ENCODE peak calls at places on chromosomes 2 and 18, in seven cellular contexts. P is fibroblast of the aortic adventitia; B is A549; K is left ventricle myocardium inferior; M is CD4-positive, alpha-beta T cell; N is neural progenitor cell; W is adrenal gland. V is an unnamed sample.

GRCh38 chr18:79949571-79950439 is 1.6 kb downstream of the SLC66A2 start:
- DNase-seq in K (peak; percentile 60), P (no peak), W (peak; percentile 36), B (no peak), N (no peak), M (no peak), V (peak; percentile 27)

GRCh38 chr2:127577503-127577902 is 42.0 kb downstream of the MYO7B start:
- DNase-seq in M (no peak), K (no peak), N (no peak), W (no peak), P (no peak), B (no peak), V (peak; percentile 58)

GRCh38 chr2:197926673-197927072 is 122.3 kb downstream of the PLCL1 start:
- DNase-seq in K (no peak), W (no peak), P (peak; percentile 52), M (no peak), B (no peak), N (no peak), V (no peak)

GRCh38 chr2:109619131-109619615 is 5.0 kb downstream of the SOWAHC start:
- DNase-seq in P (no peak), W (no peak), B (no peak), N (no peak), M (no peak), K (no peak), V (no peak)

GRCh38 chr18:68713791-68714190 is 1.1 kb downstream of the TMX3 start:
- DNase-seq in W (no peak), P (no peak), B (no peak), M (no peak), N (no peak), K (no peak), V (no peak)

GRCh38 chr2:115160523-115161521 is 718.4 kb downstream of the DPP10 start:
- DNase-seq in K (no peak), P (no peak), M (no peak), B (no peak), N (peak; percentile 80), W (peak; percentile 72), V (peak; percentile 76)

GRCh38 chr2:218387369-218388194 is 5.5 kb downstream of the SLC11A1 start:
- DNase-seq in P (peak; percentile 55), N (peak; percentile 79), K (no peak), M (no peak), B (peak; percentile 82), W (peak; percentile 76), V (no peak)

GRCh38 chr2:96685592-96686459 is 43.3 kb downstream of the FER1L5 start:
- DNase-seq in W (no peak), K (peak; percentile 30), N (peak; percentile 51), M (no peak), B (no peak), P (peak; percentile 11), V (no peak)

GRCh38 chr2:72572501-72572900 is 253.3 kb downstream of the EXOC6B start:
- DNase-seq in M (no peak), P (peak; percentile 86), N (no peak), B (peak; percentile 77), K (no peak), W (no peak), V (no peak)

GRCh38 chr2:78260861-78261260 is 738.7 kb upstream of the LRRTM4 start:
- DNase-seq in N (no peak), M (no peak), W (no peak), P (no peak), K (no peak), B (no peak), V (no peak)

GRCh38 chr2:230575640-230576324 is 136.9 kb upstream of the CAB39 start:
- DNase-seq in M (no peak), K (no peak), P (no peak), B (no peak), N (no peak), W (no peak), V (no peak)

GRCh38 chr2:239756392-239757153 is 268.6 kb downstream of the NDUFA10 start:
- DNase-seq in P (no peak), W (no peak), N (no peak), K (no peak), M (no peak), B (no peak), V (no peak)

GRCh38 chr18:65975536-65975935 is 224.7 kb downstream of the CDH7 start:
- DNase-seq in K (no peak), B (no peak), N (no peak), P (no peak), M (no peak), W (no peak), V (no peak)

GRCh38 chr2:23434721-23435121 is 49.7 kb downstream of the KLHL29 start:
- DNase-seq in N (no peak), W (peak; percentile 2), B (no peak), K (no peak), M (no peak), P (no peak), V (peak; percentile 48)

GRCh38 chr2:137056704-137057103 is 291.4 kb downstream of the THSD7B start:
- DNase-seq in K (no peak), N (no peak), P (no peak), M (no peak), W (no peak), B (no peak), V (no peak)

GRCh38 chr18:62990653-62991052 is 275.3 kb downstream of the PHLPP1 start:
- DNase-seq in B (no peak), W (no peak), M (no peak), N (no peak), P (no peak), K (no peak), V (no peak)

GRCh38 chr18:62991389-62991788 is 276.0 kb downstream of the PHLPP1 start:
- DNase-seq in M (no peak), N (no peak), P (no peak), K (no peak), W (no peak), B (no peak), V (no peak)

GRCh38 chr18:62992877-62993365 is 277.6 kb downstream of the PHLPP1 start:
- DNase-seq in B (no peak), W (no peak), M (no peak), K (no peak), P (no peak), N (no peak), V (no peak)

GRCh38 chr18:62989195-62989594 is 273.9 kb downstream of the PHLPP1 start:
- DNase-seq in P (no peak), N (no peak), K (no peak), W (no peak), M (no peak), B (no peak), V (no peak)

GRCh38 chr18:62991959-62992358 is 276.6 kb downstream of the PHLPP1 start:
- DNase-seq in P (no peak), K (no peak), B (no peak), N (no peak), M (no peak), W (no peak), V (no peak)
- TF ChIP-seq CTCF in P (no peak), K (no peak), B (no peak), N (no peak), M (no peak), W (no peak), V (no peak)

DNA sequence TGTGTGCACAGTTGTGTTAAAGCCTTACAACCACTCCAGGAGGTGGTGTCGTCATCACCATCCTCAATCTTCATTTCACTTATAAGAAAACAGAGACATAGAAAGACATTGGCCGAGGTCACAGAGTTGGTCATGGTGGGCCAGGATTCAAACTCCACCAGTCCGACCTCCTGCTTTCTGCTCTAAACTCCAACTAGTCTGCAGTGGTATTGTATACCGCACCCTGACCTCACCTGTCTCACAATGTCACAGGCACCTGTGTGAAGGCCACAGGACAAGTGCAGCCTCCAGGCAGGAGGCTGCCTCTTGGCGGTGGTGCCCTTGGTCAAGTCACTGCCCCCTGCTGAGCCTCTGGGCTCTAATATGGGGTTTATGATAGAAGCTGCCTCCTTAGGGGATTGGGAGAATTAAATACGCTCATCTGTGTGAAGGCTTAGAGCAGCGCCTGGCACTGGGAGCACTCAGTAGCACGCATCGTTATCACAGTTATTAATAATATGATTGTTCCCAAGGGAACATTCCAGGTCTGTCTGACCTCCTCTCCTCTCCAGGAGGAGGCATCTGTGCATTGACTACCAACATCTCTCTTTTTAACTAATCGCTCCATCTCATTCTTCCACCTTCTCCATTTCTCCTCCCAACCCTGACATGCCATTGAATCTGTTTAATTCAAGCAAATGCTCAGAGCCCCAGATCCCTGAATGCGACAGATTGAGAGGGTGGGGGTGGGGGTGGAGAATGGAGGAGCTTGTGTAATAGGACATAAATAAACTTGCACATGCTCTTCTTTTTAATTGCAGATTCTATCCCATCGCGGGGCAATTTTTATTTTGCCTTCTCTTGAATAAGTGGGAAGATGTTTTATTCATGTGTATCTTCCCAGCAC is 112.7 kb downstream of the MCFD2 start:
- DNase-seq in K (no peak), M (no peak), B (no peak), P (no peak), W (peak; percentile 3), N (no peak), V (peak; percentile 31)
- TF ChIP-seq CTCF in K (peak; percentile 48), M (no peak), B (no peak), P (no peak), W (no peak), N (no peak), V (no peak)

GRCh38 chr2:236947294-236947693 is 138.4 kb upstream of the COPS8 start:
- DNase-seq in M (no peak), K (no peak), P (no peak), N (no peak), W (no peak), B (no peak), V (peak; percentile 22)

GRCh38 chr2:236943841-236944513 is 141.7 kb upstream of the COPS8 start:
- DNase-seq in P (no peak), K (no peak), W (no peak), M (no peak), N (no peak), B (no peak), V (no peak)

GRCh38 chr2:236946871-236947270 is 138.8 kb upstream of the COPS8 start:
- DNase-seq in W (no peak), K (no peak), P (peak; percentile 66), M (no peak), N (no peak), B (no peak), V (no peak)

GRCh38 chr2:236944561-236944960 is 141.1 kb upstream of the COPS8 start:
- DNase-seq in B (no peak), K (no peak), P (no peak), W (no peak), M (no peak), N (no peak), V (no peak)

GRCh38 chr2:236945431-236946016 is 140.2 kb upstream of the COPS8 start:
- DNase-seq in P (no peak), M (no peak), W (no peak), B (no peak), N (no peak), K (no peak), V (peak; percentile 27)
- TF ChIP-seq CTCF in P (no peak), M (no peak), W (no peak), B (no peak), N (no peak), K (no peak), V (no peak)

DNA sequence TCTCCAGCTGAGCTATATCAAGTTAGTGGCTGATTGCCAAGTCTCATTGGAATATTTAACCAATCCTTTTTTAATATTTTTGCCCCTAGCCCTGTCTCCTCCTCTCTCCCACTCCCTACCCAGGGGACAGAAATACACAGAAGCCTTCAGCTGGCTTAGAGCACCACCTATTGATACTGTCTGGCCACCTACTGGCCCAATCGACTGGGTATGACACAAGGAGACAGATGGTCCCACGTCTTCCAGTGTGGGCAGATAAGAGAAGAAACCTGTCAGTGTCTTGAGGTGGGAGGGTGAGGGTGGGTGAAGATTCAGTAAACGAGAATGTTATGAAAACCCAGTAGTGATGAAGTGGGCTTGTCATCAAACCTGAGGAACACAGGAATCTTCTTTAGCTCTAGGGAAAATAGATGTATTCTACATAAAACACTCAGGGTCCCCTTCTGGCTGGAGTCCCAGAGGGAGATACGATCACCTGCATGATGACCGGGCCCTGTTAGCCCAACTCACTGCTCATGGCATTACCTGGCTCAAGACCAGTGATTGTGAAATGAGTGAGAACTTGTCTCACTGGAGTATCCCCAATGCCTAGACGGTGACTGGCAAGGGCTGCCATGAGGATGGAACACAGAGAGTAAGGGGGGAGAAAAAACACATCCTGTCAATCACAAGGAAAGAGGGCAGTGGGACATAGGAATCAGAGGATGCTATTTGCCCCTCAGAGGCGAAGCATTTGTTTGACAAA is 26.7 kb downstream of the POLR1A start:
- DNase-seq in P (peak; percentile 76), B (peak; percentile 69), K (no peak), M (peak; percentile 15), W (peak; percentile 61), N (peak; percentile 10), V (no peak)
- TF ChIP-seq CTCF in P (peak; percentile 84), B (peak; percentile 92), K (peak; percentile 69), M (peak; percentile 72), W (peak; percentile 87), N (peak; percentile 33), V (peak; percentile 64)